ENCODE peak calls at places on chromosome 5, in six cellular contexts. One of them, this sample, is unnamed.

GRCh38 chr5:8538813-8539212 is 669.9 kb downstream of the MTRR start:
- DNase-seq in ovary: no peak
- DNase-seq in sigmoid colon: no peak
- DNase-seq in gastrocnemius medialis: no peak
- DNase-seq in HepG2: no peak
- DNase-seq in transverse colon: no peak
- DNase-seq in this sample: no peak

GRCh38 chr5:115381911-115382662 is 85.6 kb upstream of the CCDC112 start:
- DNase-seq in ovary: no peak
- DNase-seq in sigmoid colon: no peak
- DNase-seq in gastrocnemius medialis: no peak
- DNase-seq in HepG2: no peak
- DNase-seq in transverse colon: no peak
- DNase-seq in this sample: no peak

GRCh38 chr5:87241555-87241954 is 26.1 kb upstream of the RASA1 start:
- DNase-seq in ovary: no peak
- DNase-seq in sigmoid colon: no peak
- DNase-seq in gastrocnemius medialis: no peak
- DNase-seq in HepG2: no peak
- DNase-seq in transverse colon: no peak
- DNase-seq in this sample: no peak

GRCh38 chr5:71832812-71833456 is 113.9 kb downstream of the CARTPT start:
- DNase-seq in ovary: no peak
- DNase-seq in sigmoid colon: no peak
- DNase-seq in gastrocnemius medialis: no peak
- DNase-seq in HepG2: no peak
- DNase-seq in transverse colon: no peak
- DNase-seq in this sample: no peak

GRCh38 chr5:53469946-53470687 is 10.3 kb upstream of the FST start:
- DNase-seq in ovary: no peak
- DNase-seq in sigmoid colon: no peak
- DNase-seq in gastrocnemius medialis: no peak
- DNase-seq in HepG2: no peak
- DNase-seq in transverse colon: no peak
- DNase-seq in this sample: no peak

GRCh38 chr5:71757590-71758543 is 38.8 kb downstream of the CARTPT start:
- DNase-seq in ovary: peak
- DNase-seq in sigmoid colon: peak
- DNase-seq in gastrocnemius medialis: peak
- DNase-seq in HepG2: peak
- DNase-seq in transverse colon: peak
- DNase-seq in this sample: no peak

GRCh38 chr5:124698774-124699173 is 47.7 kb downstream of the ZNF608 start:
- DNase-seq in ovary: no peak
- DNase-seq in sigmoid colon: no peak
- DNase-seq in gastrocnemius medialis: no peak
- DNase-seq in HepG2: no peak
- DNase-seq in transverse colon: no peak
- DNase-seq in this sample: no peak

GRCh38 chr5:90408571-90409317 is 812 bp downstream of the CETN3 start:
- DNase-seq in ovary: no peak
- DNase-seq in sigmoid colon: no peak
- DNase-seq in gastrocnemius medialis: no peak
- DNase-seq in HepG2: peak
- DNase-seq in transverse colon: no peak
- DNase-seq in this sample: no peak

GRCh38 chr5:9094582-9094981 is 451.3 kb downstream of the SEMA5A start:
- DNase-seq in ovary: no peak
- DNase-seq in sigmoid colon: no peak
- DNase-seq in gastrocnemius medialis: no peak
- DNase-seq in HepG2: no peak
- DNase-seq in transverse colon: no peak
- DNase-seq in this sample: no peak

GRCh38 chr5:39137391-39138181 is 63.4 kb upstream of the RICTOR start:
- DNase-seq in ovary: no peak
- DNase-seq in sigmoid colon: no peak
- DNase-seq in gastrocnemius medialis: no peak
- DNase-seq in HepG2: no peak
- DNase-seq in transverse colon: no peak
- DNase-seq in this sample: no peak

GRCh38 chr5:147407094-147407681 is 102.7 kb downstream of the DPYSL3 start:
- DNase-seq in ovary: no peak
- DNase-seq in sigmoid colon: no peak
- DNase-seq in gastrocnemius medialis: no peak
- DNase-seq in HepG2: no peak
- DNase-seq in transverse colon: no peak
- DNase-seq in this sample: no peak

GRCh38 chr5:93209476-93209875 is 371.5 kb downstream of the NR2F1-AS1 start:
- DNase-seq in ovary: no peak
- DNase-seq in sigmoid colon: no peak
- DNase-seq in gastrocnemius medialis: no peak
- DNase-seq in HepG2: no peak
- DNase-seq in transverse colon: no peak
- DNase-seq in this sample: no peak

GRCh38 chr5:132476853-132477729 is 13.5 kb downstream of the IRF1 start:
- DNase-seq in ovary: peak
- DNase-seq in sigmoid colon: peak
- DNase-seq in gastrocnemius medialis: no peak
- DNase-seq in HepG2: no peak
- DNase-seq in transverse colon: peak
- DNase-seq in this sample: no peak

GRCh38 chr5:158414780-158415179 is 555.8 kb upstream of the CLINT1 start:
- DNase-seq in ovary: no peak
- DNase-seq in sigmoid colon: no peak
- DNase-seq in gastrocnemius medialis: no peak
- DNase-seq in HepG2: no peak
- DNase-seq in transverse colon: no peak
- DNase-seq in this sample: no peak

GRCh38 chr5:665541-665955 is 27.6 kb downstream of the TPPP start:
- DNase-seq in ovary: no peak
- DNase-seq in sigmoid colon: peak
- DNase-seq in gastrocnemius medialis: no peak
- DNase-seq in HepG2: no peak
- DNase-seq in transverse colon: no peak
- DNase-seq in this sample: no peak

GRCh38 chr5:122183098-122183794 is 53.9 kb downstream of the ZNF474 start:
- DNase-seq in ovary: peak
- DNase-seq in sigmoid colon: peak
- DNase-seq in gastrocnemius medialis: peak
- DNase-seq in HepG2: no peak
- DNase-seq in transverse colon: peak
- DNase-seq in this sample: no peak

GRCh38 chr5:82909816-82910215 is 167.4 kb downstream of the TMEM167A start:
- DNase-seq in ovary: no peak
- DNase-seq in sigmoid colon: no peak
- DNase-seq in gastrocnemius medialis: no peak
- DNase-seq in HepG2: no peak
- DNase-seq in transverse colon: no peak
- DNase-seq in this sample: no peak

GRCh38 chr5:14490309-14490711 is 91.3 kb upstream of the OTULINL start:
- DNase-seq in ovary: no peak
- DNase-seq in sigmoid colon: no peak
- DNase-seq in gastrocnemius medialis: no peak
- DNase-seq in HepG2: no peak
- DNase-seq in transverse colon: no peak
- DNase-seq in this sample: no peak

GRCh38 chr5:115627295-115627825 is 1.5 kb upstream of the TMED7 start:
- DNase-seq in ovary: no peak
- DNase-seq in sigmoid colon: no peak
- DNase-seq in gastrocnemius medialis: no peak
- DNase-seq in HepG2: no peak
- DNase-seq in transverse colon: no peak
- DNase-seq in this sample: no peak

GRCh38 chr5:160230686-160231527 is 1.6 kb downstream of the FABP6 start:
- DNase-seq in ovary: no peak
- DNase-seq in sigmoid colon: no peak
- DNase-seq in gastrocnemius medialis: no peak
- DNase-seq in HepG2: no peak
- DNase-seq in transverse colon: no peak
- DNase-seq in this sample: no peak

GRCh38 chr5:39100851-39101396 is 26.7 kb upstream of the RICTOR start:
- DNase-seq in ovary: no peak
- DNase-seq in sigmoid colon: no peak
- DNase-seq in gastrocnemius medialis: no peak
- DNase-seq in HepG2: peak
- DNase-seq in transverse colon: no peak
- DNase-seq in this sample: no peak

GRCh38 chr5:159412284-159413046 is 82.2 kb upstream of the IL12B start:
- DNase-seq in ovary: no peak
- DNase-seq in sigmoid colon: no peak
- DNase-seq in gastrocnemius medialis: peak
- DNase-seq in HepG2: no peak
- DNase-seq in transverse colon: peak
- DNase-seq in this sample: no peak

GRCh38 chr5:5419291-5420210 is 2.9 kb upstream of the ICE1 start:
- DNase-seq in ovary: peak
- DNase-seq in sigmoid colon: no peak
- DNase-seq in gastrocnemius medialis: no peak
- DNase-seq in HepG2: peak
- DNase-seq in transverse colon: no peak
- DNase-seq in this sample: no peak

GRCh38 chr5:39648539-39649200 is 223.9 kb upstream of the DAB2 start:
- DNase-seq in ovary: no peak
- DNase-seq in sigmoid colon: no peak
- DNase-seq in gastrocnemius medialis: no peak
- DNase-seq in HepG2: no peak
- DNase-seq in transverse colon: peak
- DNase-seq in this sample: no peak

GRCh38 chr5:154162475-154163217 is 27.9 kb upstream of the GALNT10 start:
- DNase-seq in ovary: no peak
- DNase-seq in sigmoid colon: no peak
- DNase-seq in gastrocnemius medialis: no peak
- DNase-seq in HepG2: no peak
- DNase-seq in transverse colon: no peak
- DNase-seq in this sample: no peak

GRCh38 chr5:84197542-84197941 is 187.1 kb downstream of the EDIL3 start:
- DNase-seq in ovary: no peak
- DNase-seq in sigmoid colon: no peak
- DNase-seq in gastrocnemius medialis: no peak
- DNase-seq in HepG2: no peak
- DNase-seq in transverse colon: no peak
- DNase-seq in this sample: no peak

GRCh38 chr5:6902597-6902996 is 189.4 kb downstream of the TENT4A start:
- DNase-seq in ovary: no peak
- DNase-seq in sigmoid colon: peak
- DNase-seq in gastrocnemius medialis: no peak
- DNase-seq in HepG2: no peak
- DNase-seq in transverse colon: no peak
- DNase-seq in this sample: no peak

GRCh38 chr5:170254056-170254455 is 21.3 kb downstream of the C5orf58 start:
- DNase-seq in ovary: no peak
- DNase-seq in sigmoid colon: no peak
- DNase-seq in gastrocnemius medialis: no peak
- DNase-seq in HepG2: no peak
- DNase-seq in transverse colon: no peak
- DNase-seq in this sample: peak

GRCh38 chr5:148540636-148541035 is 113.7 kb downstream of the HTR4 start:
- DNase-seq in ovary: no peak
- DNase-seq in sigmoid colon: no peak
- DNase-seq in gastrocnemius medialis: no peak
- DNase-seq in HepG2: no peak
- DNase-seq in transverse colon: no peak
- DNase-seq in this sample: no peak

DNA sequence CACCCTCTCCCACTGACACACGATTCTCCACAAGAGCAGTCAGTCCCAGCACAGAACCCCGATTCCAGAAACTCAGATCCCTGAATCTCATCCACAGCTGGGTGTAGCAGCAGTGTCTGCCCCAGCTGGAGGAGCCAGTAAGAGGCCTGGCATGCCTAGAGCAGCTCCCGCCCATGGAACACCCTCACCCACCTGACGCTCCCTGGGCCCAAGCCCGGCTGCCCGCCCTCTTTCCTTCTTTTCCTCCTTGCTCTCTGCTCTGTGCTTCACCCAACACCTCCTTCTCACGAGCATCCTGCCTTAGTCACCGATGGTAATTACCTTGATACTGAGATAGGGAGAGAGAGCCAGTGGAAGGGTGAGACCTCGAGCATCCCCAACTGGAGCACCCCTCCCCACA is 8.7 kb downstream of the PCDH1 start:
- DNase-seq in ovary: no peak
- DNase-seq in sigmoid colon: no peak
- DNase-seq in gastrocnemius medialis: no peak
- DNase-seq in HepG2: no peak
- DNase-seq in transverse colon: peak
- DNase-seq in this sample: no peak
- TF ChIP-seq POLR2A in ovary: no peak
- TF ChIP-seq POLR2A in sigmoid colon: no peak
- TF ChIP-seq POLR2A in gastrocnemius medialis: no peak
- TF ChIP-seq POLR2A in HepG2: no peak
- TF ChIP-seq POLR2A in transverse colon: peak
- TF ChIP-seq POLR2A in this sample: no peak

GRCh38 chr5:65925094-65925600 is 1.2 kb upstream of the ERBIN start:
- DNase-seq in ovary: no peak
- DNase-seq in sigmoid colon: peak
- DNase-seq in gastrocnemius medialis: peak
- DNase-seq in HepG2: peak
- DNase-seq in transverse colon: peak
- DNase-seq in this sample: peak
- TF ChIP-seq POLR2A in ovary: no peak
- TF ChIP-seq POLR2A in sigmoid colon: no peak
- TF ChIP-seq POLR2A in gastrocnemius medialis: no peak
- TF ChIP-seq POLR2A in HepG2: peak
- TF ChIP-seq POLR2A in transverse colon: peak
- TF ChIP-seq POLR2A in this sample: peak

DNA sequence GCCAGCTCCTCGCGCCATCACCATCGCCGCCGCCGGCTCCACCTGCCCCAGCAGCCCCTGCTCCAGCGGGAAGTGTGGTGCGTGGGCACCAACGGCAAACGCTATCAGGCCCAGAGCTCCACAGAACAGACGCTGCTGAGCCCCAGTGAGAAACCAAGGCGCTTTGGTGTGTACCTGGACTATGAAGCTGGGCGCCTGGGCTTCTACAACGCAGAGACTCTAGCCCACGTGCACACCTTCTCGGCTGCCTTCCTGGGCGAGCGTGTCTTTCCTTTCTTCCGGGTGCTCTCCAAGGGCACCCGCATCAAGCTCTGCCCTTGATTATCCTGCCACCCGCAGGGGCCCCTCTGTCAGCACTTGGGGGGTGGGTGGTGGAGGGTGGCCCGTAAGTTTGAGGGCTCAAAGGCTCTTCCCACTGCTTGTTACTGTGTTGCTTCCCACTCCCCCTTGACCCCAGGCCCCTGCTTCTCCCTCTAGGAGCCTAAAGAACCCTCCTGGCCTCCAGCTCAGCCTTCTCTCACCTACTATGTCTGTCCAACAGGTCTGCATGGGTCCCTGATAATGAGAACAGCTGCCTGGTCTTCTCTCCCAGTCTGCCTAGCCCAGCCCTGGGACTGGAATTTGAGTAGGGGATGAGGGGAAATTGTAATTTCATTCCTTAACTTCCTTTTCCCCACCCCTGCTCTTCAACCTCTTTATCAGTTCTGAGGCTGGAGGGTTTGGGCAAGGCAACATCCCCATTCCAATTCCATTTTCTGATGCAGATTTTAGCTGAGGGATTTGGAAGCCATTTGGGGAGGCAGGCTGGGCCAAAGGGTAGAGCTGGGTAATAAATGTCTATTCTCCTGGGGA is 9.0 kb downstream of the RACK1 start:
- DNase-seq in ovary: no peak
- DNase-seq in sigmoid colon: no peak
- DNase-seq in gastrocnemius medialis: no peak
- DNase-seq in HepG2: no peak
- DNase-seq in transverse colon: no peak
- DNase-seq in this sample: no peak
- TF ChIP-seq POLR2A in ovary: no peak
- TF ChIP-seq POLR2A in sigmoid colon: no peak
- TF ChIP-seq POLR2A in gastrocnemius medialis: no peak
- TF ChIP-seq POLR2A in HepG2: peak
- TF ChIP-seq POLR2A in transverse colon: no peak
- TF ChIP-seq POLR2A in this sample: peak

GRCh38 chr5:177473461-177473991 is at the start of gene DBN1:
- DNase-seq in ovary: peak
- DNase-seq in sigmoid colon: peak
- DNase-seq in gastrocnemius medialis: no peak
- DNase-seq in HepG2: no peak
- DNase-seq in transverse colon: peak
- DNase-seq in this sample: peak
- TF ChIP-seq POLR2A in ovary: no peak
- TF ChIP-seq POLR2A in sigmoid colon: no peak
- TF ChIP-seq POLR2A in gastrocnemius medialis: no peak
- TF ChIP-seq POLR2A in HepG2: peak
- TF ChIP-seq POLR2A in transverse colon: no peak
- TF ChIP-seq POLR2A in this sample: no peak